ENCODE peak calls at places on chromosomes 1 and 21, in four cellular contexts. D is cardiac muscle cell, C is right cardiac atrium, R is iPS DF 6.9. H is an unnamed sample.

GRCh38 chr21:31273278-31273677 is 70.8 kb downstream of the TIAM1 start:
- DNase-seq in D (no peak), C (no peak), R (no peak), H (no peak)

GRCh38 chr1:90850181-90850924 is 133.3 kb upstream of the BARHL2 start:
- DNase-seq in D (peak; percentile 51), C (peak; percentile 30), R (no peak), H (no peak)

GRCh38 chr21:20377250-20377649 is 621.0 kb upstream of the NCAM2 start:
- DNase-seq in D (no peak), C (no peak), R (no peak), H (no peak)

GRCh38 chr21:31354122-31354521 is 10.1 kb upstream of the TIAM1 start:
- DNase-seq in D (no peak), C (no peak), R (no peak), H (no peak)

GRCh38 chr21:28018213-28018612 is 974.5 kb downstream of the LTN1 start:
- DNase-seq in D (no peak), C (no peak), R (no peak), H (no peak)

GRCh38 chr1:228060458-228061190 is 21.9 kb upstream of the ARF1 start:
- DNase-seq in D (peak; percentile 15), C (no peak), R (no peak), H (no peak)

GRCh38 chr21:28487455-28488070 is 505.1 kb downstream of the LTN1 start:
- DNase-seq in D (no peak), C (no peak), R (no peak), H (no peak)

GRCh38 chr1:223482766-223483165 is 89.6 kb downstream of the CCDC185 start:
- DNase-seq in D (no peak), C (no peak), R (no peak), H (no peak)

GRCh38 chr1:230940848-230941247 is 37.8 kb downstream of the TTC13 start:
- DNase-seq in D (peak; percentile 17), C (no peak), R (no peak), H (no peak)

GRCh38 chr1:42259059-42259738 is 75.8 kb downstream of the FOXJ3 start:
- DNase-seq in D (peak; percentile 70), C (no peak), R (no peak), H (no peak)

GRCh38 chr1:174425121-174425520 is 22.6 kb upstream of the GPR52 start:
- DNase-seq in D (no peak), C (no peak), R (no peak), H (no peak)

GRCh38 chr1:198030682-198031081 is 113.5 kb downstream of the LHX9 start:
- DNase-seq in D (peak; percentile 38), C (no peak), R (no peak), H (no peak)

GRCh38 chr1:36638268-36638667 is 155.6 kb upstream of the CSF3R start:
- DNase-seq in D (peak; percentile 50), C (no peak), R (no peak), H (no peak)

GRCh38 chr1:238823416-238823815 is 563.0 kb upstream of the CHRM3 start:
- DNase-seq in D (no peak), C (no peak), R (no peak), H (no peak)

DNA sequence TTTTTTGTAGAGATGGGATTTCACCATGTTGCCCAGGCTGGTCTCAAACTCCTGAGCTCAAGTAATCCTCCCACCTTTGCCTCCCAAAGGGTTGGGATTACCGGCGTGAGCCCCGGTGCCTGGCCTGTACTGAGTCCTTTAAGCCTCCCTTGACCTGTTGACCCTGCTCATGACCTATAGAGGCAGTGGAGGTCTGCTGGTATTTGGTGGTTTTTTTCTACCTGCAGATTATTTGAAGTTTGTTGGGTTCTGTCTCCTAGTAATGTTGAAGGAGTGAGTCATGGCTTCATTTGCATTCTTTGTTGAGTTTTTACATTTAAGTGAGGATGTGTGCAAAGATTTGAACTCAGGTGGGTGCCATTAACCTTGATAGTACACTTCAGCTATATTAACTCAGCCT is 14.7 kb upstream of the NPPB start:
- DNase-seq in D (no peak), C (no peak), R (no peak), H (no peak)
- H3K27ac ChIP-seq in D (no peak overlapping the region), C (peak overlapping the region; percentile 83), R (no peak overlapping the region), H (no peak overlapping the region)

DNA sequence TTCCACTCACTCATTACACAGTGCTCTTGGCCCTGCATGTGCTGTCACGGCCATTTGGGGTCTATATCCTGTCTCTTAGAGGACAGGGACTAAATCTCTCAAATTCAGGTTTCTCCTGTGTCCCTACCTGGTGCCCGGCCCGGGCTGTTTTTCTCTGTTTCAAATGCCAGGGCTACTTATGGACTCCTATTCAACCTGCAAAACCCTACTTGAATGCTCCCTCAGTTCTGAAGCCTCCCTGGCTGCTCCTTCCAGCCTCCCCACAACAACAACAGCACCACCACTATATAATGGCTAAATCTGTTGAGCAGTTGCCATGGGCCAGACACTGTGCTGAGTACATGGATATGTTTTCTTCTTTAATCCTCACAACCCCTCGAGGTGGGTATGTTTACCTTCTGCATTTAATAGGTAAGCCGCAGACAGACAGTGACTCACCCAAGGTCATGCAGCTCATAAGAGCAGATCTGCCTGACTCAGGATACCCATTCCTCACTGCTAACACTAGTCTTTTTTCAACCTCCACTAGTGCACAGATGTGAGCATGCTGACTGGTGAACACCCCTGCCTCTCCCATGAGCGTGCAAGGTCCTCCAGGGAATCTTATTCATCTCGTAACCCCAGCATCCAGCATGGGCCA is 29.9 kb downstream of the DHRS3 start:
- DNase-seq in D (no peak), C (no peak), R (no peak), H (no peak)
- H3K27ac ChIP-seq in D (no peak overlapping the region), C (no peak overlapping the region), R (no peak overlapping the region), H (no peak overlapping the region)

DNA sequence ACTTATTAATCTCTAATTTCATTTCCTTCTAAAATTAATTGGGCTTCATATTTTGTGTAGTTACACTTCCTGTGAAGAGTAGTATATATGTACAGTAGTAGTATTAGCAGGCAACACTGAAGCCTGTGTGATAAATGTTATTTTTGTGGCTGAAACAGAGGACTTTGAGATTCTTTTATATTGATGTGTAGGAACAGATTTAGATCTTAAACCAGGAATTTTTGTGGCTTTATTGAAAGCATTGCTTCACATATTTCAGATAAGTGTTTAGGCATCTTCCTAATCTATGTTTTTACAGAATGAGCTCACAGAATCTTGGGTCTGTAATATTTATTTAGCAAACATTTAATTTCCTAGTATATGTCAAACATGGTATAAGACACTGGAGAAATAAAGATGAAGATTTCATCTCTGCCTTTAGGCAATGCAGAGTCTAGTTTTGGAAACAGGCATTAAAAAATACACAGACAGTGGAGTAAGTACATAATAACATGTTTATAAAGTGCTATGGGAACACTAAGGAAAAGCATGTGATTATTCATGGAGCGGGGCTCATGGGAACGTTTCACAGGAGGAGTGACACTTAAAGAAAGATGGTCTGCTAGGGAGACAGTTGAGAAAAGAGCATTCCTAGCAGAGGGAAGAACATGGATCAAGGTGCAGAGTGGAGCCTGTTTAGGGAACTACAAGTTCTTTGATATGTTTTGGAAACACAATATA is 52.7 kb downstream of the MIGA1 start:
- DNase-seq in D (peak; percentile 76), C (no peak), R (no peak), H (no peak)
- H3K27ac ChIP-seq in D (peak overlapping the region; percentile 98), C (peak overlapping the region; percentile 93), R (no peak overlapping the region), H (no peak overlapping the region)

DNA sequence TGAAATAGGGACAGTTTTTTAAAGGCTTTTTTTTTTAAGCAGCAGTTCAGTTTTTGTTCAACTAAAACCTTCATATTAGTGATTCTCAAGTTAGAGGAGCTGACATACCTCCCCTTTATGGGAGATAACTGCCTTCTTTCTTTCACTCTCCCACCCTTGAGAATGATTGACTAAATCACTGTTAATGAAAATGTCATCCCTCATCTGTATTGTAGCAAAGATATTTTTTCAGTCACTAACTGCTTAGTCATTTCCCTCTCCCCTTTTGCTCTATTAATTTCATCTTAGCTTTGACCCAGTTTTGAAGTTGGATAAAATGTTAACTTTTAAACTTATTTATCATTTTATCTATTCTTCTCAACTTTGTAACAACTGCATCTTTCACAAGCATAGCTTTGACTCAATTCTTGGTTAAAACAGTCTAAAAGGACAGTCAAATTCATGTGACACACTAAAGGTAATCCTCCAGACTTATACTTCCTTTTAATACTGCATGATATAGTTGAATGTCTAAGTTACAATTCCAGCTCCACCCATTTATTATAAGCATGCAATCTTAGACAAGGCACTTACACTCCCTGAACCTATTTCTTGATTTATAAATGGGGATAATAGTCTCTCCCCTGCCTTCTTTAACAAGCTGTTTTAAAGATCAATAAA is 17.1 kb downstream of the CAPZA1 start:
- DNase-seq in D (no peak), C (no peak), R (no peak), H (no peak)
- H3K27ac ChIP-seq in D (no peak overlapping the region), C (no peak overlapping the region), R (no peak overlapping the region), H (peak overlapping the region; percentile 2)

GRCh38 chr1:201283836-201284553 is 689 bp downstream of the PKP1 start:
- DNase-seq in D (no peak), C (no peak), R (no peak), H (no peak)
- H3K27ac ChIP-seq in D (no peak overlapping the region), C (no peak overlapping the region), R (no peak overlapping the region), H (no peak overlapping the region)

GRCh38 chr1:43621861-43622260 is 28.1 kb upstream of the KDM4A start:
- DNase-seq in D (no peak), C (no peak), R (no peak), H (no peak)
- H3K27ac ChIP-seq in D (no peak overlapping the region), C (no peak overlapping the region), R (no peak overlapping the region), H (no peak overlapping the region)

GRCh38 chr1:51473716-51474115 is 45.4 kb downstream of the EPS15 start:
- DNase-seq in D (no peak), C (no peak), R (no peak), H (no peak)
- H3K27ac ChIP-seq in D (no peak overlapping the region), C (no peak overlapping the region), R (no peak overlapping the region), H (no peak overlapping the region)

DNA sequence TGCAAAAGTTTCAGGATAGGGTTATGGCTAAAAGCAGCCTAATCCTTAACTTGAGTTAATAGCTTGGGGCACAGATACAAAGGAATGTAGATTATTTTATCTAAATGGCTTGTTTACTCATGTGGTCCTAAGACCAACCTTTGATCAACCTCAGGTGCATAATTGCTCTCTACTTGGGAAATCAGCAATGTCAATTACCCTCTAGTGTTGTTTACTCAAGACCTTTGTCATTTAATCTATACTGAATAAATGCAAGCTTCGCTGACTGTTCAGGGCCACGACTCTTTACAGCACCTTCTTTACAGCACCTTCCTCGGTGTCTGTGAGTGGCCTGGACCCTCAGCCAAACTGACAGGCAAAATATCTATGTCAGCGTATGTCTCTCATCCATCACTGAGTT is 217.5 kb upstream of the MAP1LC3C start:
- DNase-seq in D (no peak), C (no peak), R (no peak), H (no peak)
- H3K27ac ChIP-seq in D (no peak overlapping the region), C (no peak overlapping the region), R (no peak overlapping the region), H (no peak overlapping the region)

H was measured in CD8-positive, alpha-beta memory T cell.